ENCODE peak calls at places on chromosomes 16 and 17, in six cellular contexts. U is HepG2, E is H1, Z is K562, N is SK-N-SH, T is GM12878. W is an unnamed sample.

GRCh38 chr17:42422958-42423712 is at the start of gene CAVIN1:
- DNase-seq in Z (peak), U (peak), N (peak), T (no peak), E (peak), W (peak)

GRCh38 chr17:41518789-41519449 is at the start of gene KRT15:
- DNase-seq in N (no peak), T (no peak), E (no peak), U (no peak), Z (no peak), W (no peak)

GRCh38 chr17:83092931-83093330 is 13.5 kb downstream of the METRNL start:
- DNase-seq in N (no peak), T (no peak), E (no peak), U (no peak), Z (no peak), W (no peak)

GRCh38 chr17:81153340-81153803 is 11.9 kb upstream of the PVALEF start:
- DNase-seq in U (no peak), E (no peak), N (peak), Z (peak), T (no peak), W (no peak)

GRCh38 chr16:72989203-72989991 is 58.5 kb downstream of the ZFHX3 start:
- DNase-seq in E (no peak), T (no peak), N (no peak), Z (no peak), U (no peak), W (no peak)

GRCh38 chr16:60636117-60636516 is 1400.1 kb downstream of the CDH8 start:
- DNase-seq in N (no peak), E (peak), Z (no peak), U (no peak), T (no peak), W (no peak)

GRCh38 chr16:3716831-3717234 is 491 bp downstream of the TRAP1 start:
- DNase-seq in N (peak), U (no peak), T (no peak), E (no peak), Z (no peak), W (peak)

GRCh38 chr16:67451061-67451703 is 20.3 kb downstream of the HSD11B2 start:
- DNase-seq in T (no peak), N (no peak), Z (no peak), E (no peak), U (no peak), W (no peak)

GRCh38 chr16:3292604-3293003 is 9.3 kb downstream of the ZNF263 start:
- DNase-seq in N (no peak), E (no peak), U (no peak), Z (no peak), T (no peak), W (no peak)

GRCh38 chr16:1105888-1106620 is 10.0 kb upstream of the C1QTNF8 start:
- DNase-seq in N (peak), Z (peak), T (no peak), E (peak), U (peak), W (peak)

GRCh38 chr16:13919330-13919682 is 648 bp upstream of the ERCC4 start:
- DNase-seq in Z (peak), E (no peak), N (peak), U (peak), T (no peak), W (no peak)

GRCh38 chr17:75643033-75644017 is 10.1 kb downstream of the SMIM5 start:
- DNase-seq in U (no peak), T (no peak), N (no peak), Z (no peak), E (peak), W (no peak)

GRCh38 chr16:48383877-48384304 is 1.3 kb downstream of the SIAH1 start:
- DNase-seq in N (no peak), Z (no peak), T (no peak), E (no peak), U (peak), W (peak)

GRCh38 chr17:80388175-80388574 is 26.8 kb upstream of the ENDOV start:
- DNase-seq in Z (no peak), U (no peak), T (no peak), N (peak), E (no peak), W (no peak)

GRCh38 chr16:5575121-5575520 is 477.5 kb upstream of the EEF2KMT start:
- DNase-seq in N (no peak), Z (no peak), T (no peak), U (no peak), E (no peak), W (no peak)

GRCh38 chr16:979859-980594 is 1.5 kb upstream of the SOX8 start:
- DNase-seq in U (no peak), T (no peak), Z (no peak), N (peak), E (peak), W (no peak)

GRCh38 chr17:34760931-34761500 is 181.6 kb downstream of the TMEM132E start:
- DNase-seq in T (no peak), Z (no peak), U (no peak), N (no peak), E (no peak), W (no peak)

GRCh38 chr17:19304209-19304608 is 58.3 kb downstream of the B9D1 start:
- DNase-seq in N (no peak), T (no peak), E (no peak), U (peak), Z (peak), W (peak)

GRCh38 chr17:68057531-68057952 is 22.0 kb downstream of the KPNA2 start:
- DNase-seq in T (no peak), E (no peak), N (peak), Z (peak), U (no peak), W (no peak)

GRCh38 chr16:89392881-89393730 is 97.3 kb downstream of the ANKRD11 start:
- DNase-seq in N (no peak), U (no peak), T (no peak), E (no peak), Z (no peak), W (no peak)

GRCh38 chr16:29898786-29899515 is 399 bp downstream of the SEZ6L2 start:
- DNase-seq in U (no peak), T (no peak), N (peak), Z (peak), E (peak), W (no peak)

GRCh38 chr16:57985204-57986121 is 14.5 kb upstream of the CNGB1 start:
- DNase-seq in Z (peak), E (peak), T (no peak), U (no peak), N (peak), W (no peak)

GRCh38 chr16:2697401-2697948 is 15.2 kb downstream of the KCTD5 start:
- DNase-seq in E (no peak), T (no peak), N (no peak), Z (no peak), U (no peak), W (no peak)

GRCh38 chr16:50313596-50314483 is 47.5 kb downstream of the ADCY7 start:
- DNase-seq in N (no peak), T (no peak), E (peak), Z (no peak), U (peak), W (no peak)

GRCh38 chr17:55332296-55333041 is 67.7 kb downstream of the HLF start:
- DNase-seq in E (no peak), T (no peak), U (no peak), Z (no peak), N (no peak), W (no peak)

GRCh38 chr17:34201767-34202166 is 53.3 kb upstream of the CCL2 start:
- DNase-seq in Z (no peak), N (no peak), E (no peak), T (no peak), U (no peak), W (no peak)

GRCh38 chr16:66516172-66516807 is 33.6 kb downstream of the TK2 start:
- DNase-seq in T (no peak), U (no peak), Z (no peak), E (no peak), N (no peak), W (no peak)

GRCh38 chr16:4263504-4264436 is 9.1 kb downstream of the TFAP4 start:
- DNase-seq in E (peak), Z (peak), N (peak), U (peak), T (no peak), W (peak)

GRCh38 chr17:10735251-10735650 is 5.4 kb upstream of the TMEM220 start:
- DNase-seq in E (peak), T (no peak), U (no peak), Z (no peak), N (no peak), W (no peak)

GRCh38 chr16:85435298-85435697 is 177.8 kb upstream of the GSE1 start:
- DNase-seq in U (no peak), Z (no peak), N (no peak), E (no peak), T (no peak), W (no peak)

GRCh38 chr17:40615295-40615988 is 32.2 kb downstream of the SMARCE1 start:
- DNase-seq in N (peak), T (peak), Z (peak), U (peak), E (peak), W (peak)

GRCh38 chr17:70521821-70522256 is 352.5 kb downstream of the KCNJ2 start:
- DNase-seq in E (no peak), N (no peak), T (no peak), U (no peak), Z (no peak), W (no peak)

GRCh38 chr17:81395600-81396277 is 482 bp downstream of the BAHCC1 start:
- DNase-seq in E (no peak), N (no peak), Z (no peak), T (no peak), U (no peak), W (no peak)

GRCh38 chr16:70713342-70713741 is 27.5 kb upstream of the MTSS2 start:
- DNase-seq in Z (no peak), T (no peak), N (no peak), E (no peak), U (no peak), W (no peak)

GRCh38 chr17:80920406-80920805 is 71.2 kb upstream of the CHMP6 start:
- DNase-seq in T (no peak), N (no peak), E (no peak), U (no peak), Z (no peak), W (no peak)

GRCh38 chr17:38613981-38614779 is 8.4 kb upstream of the SRCIN1 start:
- DNase-seq in N (no peak), U (peak), Z (no peak), T (no peak), E (no peak), W (no peak)

GRCh38 chr16:10500582-10500981 is 79.8 kb downstream of the EMP2 start:
- DNase-seq in N (no peak), T (no peak), U (no peak), E (no peak), Z (no peak), W (no peak)
- TF ChIP-seq CHD2 in N (no peak), T (no peak), U (no peak), E (no peak), Z (no peak), W (no peak)

GRCh38 chr17:77366558-77367245 is 225.9 kb downstream of the SEC14L1 start:
- DNase-seq in Z (no peak), E (peak), T (no peak), U (no peak), N (peak), W (no peak)

GRCh38 chr17:77364381-77364911 is 223.7 kb downstream of the SEC14L1 start:
- DNase-seq in E (no peak), U (no peak), Z (no peak), T (no peak), N (no peak), W (no peak)

GRCh38 chr17:77364941-77365583 is 224.3 kb downstream of the SEC14L1 start:
- DNase-seq in U (no peak), N (no peak), Z (no peak), T (no peak), E (no peak), W (no peak)

GRCh38 chr17:77365584-77366186 is 224.9 kb downstream of the SEC14L1 start:
- DNase-seq in U (no peak), N (peak), T (no peak), E (no peak), Z (no peak), W (peak)

DNA sequence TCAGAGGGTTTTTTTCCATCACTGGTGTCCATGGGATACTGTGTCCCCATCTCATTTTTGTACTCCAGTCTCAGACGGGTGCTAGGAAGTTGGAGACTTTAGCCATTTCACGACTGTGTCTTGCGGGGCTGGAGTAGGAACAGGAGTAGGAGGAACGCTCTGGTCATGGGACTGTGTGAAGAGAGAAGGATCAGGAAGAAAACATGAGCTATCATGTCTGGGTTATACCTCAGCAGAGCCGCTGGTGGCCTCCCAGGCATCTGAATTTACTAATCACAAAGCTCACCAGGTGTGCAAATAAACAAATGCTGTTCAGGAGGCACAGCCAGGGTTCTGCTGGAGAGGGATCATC is 225.4 kb downstream of the SEC14L1 start:
- DNase-seq in E (no peak), N (no peak), Z (no peak), T (no peak), U (no peak), W (no peak)
- TF ChIP-seq CHD2 in E (no peak), N (no peak), Z (no peak), T (no peak), U (no peak), W (no peak)

GRCh38 chr16:65314246-65315003 is 192.6 kb upstream of the CDH11 start:
- DNase-seq in U (no peak), T (no peak), N (no peak), E (no peak), Z (no peak), W (no peak)

GRCh38 chr16:65312071-65312470 is 190.2 kb upstream of the CDH11 start:
- DNase-seq in T (no peak), E (no peak), Z (no peak), N (no peak), U (no peak), W (no peak)

GRCh38 chr16:65318138-65318537 is 196.3 kb upstream of the CDH11 start:
- DNase-seq in E (peak), T (no peak), Z (no peak), U (no peak), N (peak), W (no peak)

GRCh38 chr16:65312795-65313194 is 190.9 kb upstream of the CDH11 start:
- DNase-seq in T (no peak), E (no peak), Z (no peak), N (no peak), U (no peak), W (no peak)

GRCh38 chr16:65315004-65315398 is 193.1 kb upstream of the CDH11 start:
- DNase-seq in E (no peak), U (no peak), T (no peak), N (no peak), Z (no peak), W (no peak)
- TF ChIP-seq CHD2 in E (no peak), U (no peak), T (no peak), N (no peak), Z (no peak), W (no peak)

DNA sequence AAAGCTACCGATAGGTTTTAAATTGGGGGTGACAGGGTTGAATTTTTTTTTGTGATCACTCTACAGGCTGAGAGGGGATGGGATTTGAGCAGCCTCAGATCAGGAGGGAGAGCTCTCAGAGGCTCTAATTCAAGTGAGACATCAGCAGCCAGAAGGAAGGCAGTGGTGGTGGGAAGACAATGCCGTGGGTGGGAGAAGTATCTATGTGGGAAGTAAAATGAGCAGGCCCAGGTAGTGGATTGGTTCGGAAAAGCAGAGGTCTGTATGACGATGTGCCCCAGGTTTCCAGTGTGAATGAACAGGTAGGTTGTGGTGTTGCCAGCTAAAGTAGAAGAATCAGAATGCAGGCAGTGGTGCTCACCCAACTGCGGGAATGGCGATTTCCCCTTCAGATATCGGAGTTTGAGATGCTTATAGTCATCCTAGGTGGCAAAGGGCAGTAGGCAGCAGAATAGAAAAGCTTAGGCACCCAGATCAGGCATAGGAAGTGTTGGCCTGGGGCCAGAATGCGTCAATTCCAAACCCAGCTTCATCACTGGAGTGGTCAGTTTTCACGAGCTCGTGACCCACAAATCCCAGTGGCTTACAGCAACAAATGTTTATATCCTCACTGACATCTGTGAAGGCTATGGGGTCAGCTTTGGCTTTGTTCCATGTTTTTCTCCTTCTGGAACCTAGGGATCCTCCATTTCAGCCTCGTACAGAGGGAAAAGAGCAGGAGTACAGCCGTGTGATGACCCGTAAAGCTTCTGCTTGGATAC is 24.0 kb downstream of the MEOX1 start:
- DNase-seq in U (no peak), T (no peak), Z (no peak), E (no peak), N (no peak), W (no peak)
- TF ChIP-seq CHD2 in U (no peak), T (no peak), Z (no peak), E (no peak), N (no peak), W (no peak)

GRCh38 chr17:65617496-65617895 is 56.0 kb upstream of the AXIN2 start:
- DNase-seq in Z (no peak), T (no peak), U (no peak), E (no peak), N (no peak), W (no peak)

DNA sequence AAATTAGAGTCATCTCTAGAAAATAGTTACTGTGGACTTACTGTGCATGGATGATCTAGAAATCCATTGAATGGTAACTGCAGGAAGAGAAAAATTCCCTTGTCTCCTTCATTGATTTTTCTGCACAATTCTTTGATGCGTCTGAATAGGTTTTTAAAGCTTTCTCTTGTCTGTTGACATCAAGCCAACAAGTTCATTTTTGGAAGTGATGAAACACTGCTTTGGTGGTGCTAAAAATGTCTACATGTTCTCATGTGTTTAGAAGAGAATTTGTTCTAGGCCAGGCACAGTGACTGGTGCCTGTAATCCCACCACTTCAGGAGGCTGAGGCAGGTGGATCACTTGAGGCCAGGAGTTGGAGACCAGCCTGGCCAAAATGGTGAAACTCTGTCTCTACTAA is 57.1 kb upstream of the AXIN2 start:
- DNase-seq in T (no peak), U (no peak), E (no peak), Z (no peak), N (no peak), W (no peak)
- TF ChIP-seq CHD2 in T (no peak), U (no peak), E (no peak), Z (no peak), N (no peak), W (no peak)

DNA sequence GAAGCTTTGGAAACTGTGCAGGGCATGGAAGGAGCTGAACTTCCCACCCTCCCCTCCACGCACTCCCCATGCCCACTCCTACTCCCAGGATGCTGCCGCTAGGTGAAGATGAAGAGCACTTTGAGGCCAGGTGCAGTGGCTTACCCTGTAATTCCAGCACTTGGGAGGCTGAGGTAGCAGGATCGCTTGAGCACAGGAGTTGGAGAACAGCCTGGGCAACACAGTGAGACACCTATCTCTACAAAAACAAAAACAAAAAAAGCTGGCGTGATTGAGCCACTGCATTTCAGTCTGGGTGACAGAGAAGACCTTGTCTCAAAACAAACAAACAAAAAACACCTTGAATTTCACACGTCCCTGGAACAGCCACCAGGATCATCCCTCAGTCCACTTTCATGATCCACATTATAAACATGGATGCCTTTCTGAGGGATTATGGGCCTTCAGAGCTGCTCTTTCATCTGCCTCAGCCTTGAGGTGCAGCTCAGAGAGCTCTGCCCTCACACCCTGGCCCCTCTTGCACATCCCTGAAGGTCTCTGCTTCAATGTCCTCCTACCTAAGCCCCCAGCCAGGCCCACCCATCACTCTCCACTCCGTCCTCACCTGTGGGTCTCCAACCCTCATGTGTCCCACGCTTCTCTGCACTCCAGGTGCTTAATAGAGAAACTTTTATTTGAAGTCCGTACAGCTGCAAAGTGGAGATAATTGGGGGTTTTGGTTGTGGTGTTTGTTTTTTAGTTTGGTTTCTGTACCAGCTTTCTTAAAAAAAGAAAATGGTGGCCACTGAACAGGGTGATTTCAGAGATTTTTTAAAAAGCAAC is 25.8 kb downstream of the PHB1 start:
- DNase-seq in U (no peak), Z (no peak), N (no peak), E (no peak), T (no peak), W (no peak)
- TF ChIP-seq CHD2 in U (no peak), Z (no peak), N (no peak), E (no peak), T (no peak), W (no peak)

W was measured in A549.